ENCODE peak calls at places on chromosome 6, in five cellular contexts. One of them, this sample, is unnamed.

GRCh38 chr6:151847064-151847463 is 39.6 kb downstream of the ESR1 start:
- DNase-seq in GM23248: peak; percentile 63
- DNase-seq in IMR-90: peak; percentile 4
- DNase-seq in astrocyte: peak; percentile 26
- DNase-seq in neural progenitor cell: peak; percentile 66
- DNase-seq in this sample: peak; percentile 86

GRCh38 chr6:169905041-169905807 is 153.8 kb downstream of the ERMARD start:
- DNase-seq in GM23248: peak; percentile 60
- DNase-seq in IMR-90: peak; percentile 23
- DNase-seq in neural progenitor cell: no peak
- DNase-seq in astrocyte: peak; percentile 69
- DNase-seq in this sample: no peak

GRCh38 chr6:127053032-127053908 is 65.2 kb upstream of the RSPO3 start:
- DNase-seq in neural progenitor cell: no peak
- DNase-seq in GM23248: peak; percentile 41
- DNase-seq in astrocyte: peak; percentile 29
- DNase-seq in IMR-90: peak; percentile 19
- DNase-seq in this sample: no peak

GRCh38 chr6:37303891-37304503 is 46.1 kb upstream of the TMEM217 start:
- DNase-seq in IMR-90: peak; percentile 60
- DNase-seq in astrocyte: peak; percentile 29
- DNase-seq in GM23248: peak; percentile 70
- DNase-seq in neural progenitor cell: peak; percentile 20
- DNase-seq in this sample: no peak

GRCh38 chr6:163529605-163530004 is 115.1 kb downstream of the QKI start:
- DNase-seq in GM23248: peak; percentile 93
- DNase-seq in IMR-90: peak; percentile 92
- DNase-seq in neural progenitor cell: no peak
- DNase-seq in astrocyte: peak; percentile 93
- DNase-seq in this sample: no peak

GRCh38 chr6:161152904-161153662 is 120.8 kb downstream of the AGPAT4 start:
- DNase-seq in IMR-90: no peak
- DNase-seq in GM23248: peak; percentile 48
- DNase-seq in astrocyte: no peak
- DNase-seq in neural progenitor cell: no peak
- DNase-seq in this sample: no peak

GRCh38 chr6:6320901-6321300 is 439 bp upstream of the F13A1 start:
- DNase-seq in astrocyte: no peak
- DNase-seq in GM23248: peak; percentile 40
- DNase-seq in IMR-90: no peak
- DNase-seq in neural progenitor cell: peak; percentile 29
- DNase-seq in this sample: peak; percentile 78

GRCh38 chr6:13005994-13006393 is 289.4 kb downstream of the PHACTR1 start:
- DNase-seq in IMR-90: no peak
- DNase-seq in astrocyte: no peak
- DNase-seq in neural progenitor cell: no peak
- DNase-seq in GM23248: no peak
- DNase-seq in this sample: no peak

GRCh38 chr6:33313709-33314514 is at the start of gene TAPBP:
- DNase-seq in IMR-90: peak; percentile 72
- DNase-seq in neural progenitor cell: peak; percentile 50
- DNase-seq in astrocyte: peak; percentile 42
- DNase-seq in GM23248: peak; percentile 75
- DNase-seq in this sample: peak; percentile 82
- H3K9ac ChIP-seq in IMR-90: peak within 1 kb of the TSS; percentile 96
- H3K9ac ChIP-seq in neural progenitor cell: peak within 1 kb of the TSS; percentile 0
- H3K9ac ChIP-seq in astrocyte: peak within 1 kb of the TSS; percentile 89
- H3K9ac ChIP-seq in GM23248: peak within 1 kb of the TSS; percentile 91
- H3K9ac ChIP-seq in this sample: peak within 1 kb of the TSS; percentile 31

GRCh38 chr6:119539066-119539746 is 189.6 kb upstream of the MAN1A1 start:
- DNase-seq in GM23248: no peak
- DNase-seq in astrocyte: no peak
- DNase-seq in IMR-90: no peak
- DNase-seq in neural progenitor cell: no peak
- DNase-seq in this sample: no peak

GRCh38 chr6:119542037-119542436 is 192.5 kb upstream of the MAN1A1 start:
- DNase-seq in neural progenitor cell: no peak
- DNase-seq in astrocyte: no peak
- DNase-seq in IMR-90: no peak
- DNase-seq in GM23248: no peak
- DNase-seq in this sample: no peak

GRCh38 chr6:119543332-119543731 is 193.8 kb upstream of the MAN1A1 start:
- DNase-seq in neural progenitor cell: no peak
- DNase-seq in GM23248: no peak
- DNase-seq in astrocyte: no peak
- DNase-seq in IMR-90: no peak
- DNase-seq in this sample: no peak

GRCh38 chr6:119540417-119540816 is 190.9 kb upstream of the MAN1A1 start:
- DNase-seq in IMR-90: no peak
- DNase-seq in neural progenitor cell: no peak
- DNase-seq in GM23248: no peak
- DNase-seq in astrocyte: no peak
- DNase-seq in this sample: no peak

DNA sequence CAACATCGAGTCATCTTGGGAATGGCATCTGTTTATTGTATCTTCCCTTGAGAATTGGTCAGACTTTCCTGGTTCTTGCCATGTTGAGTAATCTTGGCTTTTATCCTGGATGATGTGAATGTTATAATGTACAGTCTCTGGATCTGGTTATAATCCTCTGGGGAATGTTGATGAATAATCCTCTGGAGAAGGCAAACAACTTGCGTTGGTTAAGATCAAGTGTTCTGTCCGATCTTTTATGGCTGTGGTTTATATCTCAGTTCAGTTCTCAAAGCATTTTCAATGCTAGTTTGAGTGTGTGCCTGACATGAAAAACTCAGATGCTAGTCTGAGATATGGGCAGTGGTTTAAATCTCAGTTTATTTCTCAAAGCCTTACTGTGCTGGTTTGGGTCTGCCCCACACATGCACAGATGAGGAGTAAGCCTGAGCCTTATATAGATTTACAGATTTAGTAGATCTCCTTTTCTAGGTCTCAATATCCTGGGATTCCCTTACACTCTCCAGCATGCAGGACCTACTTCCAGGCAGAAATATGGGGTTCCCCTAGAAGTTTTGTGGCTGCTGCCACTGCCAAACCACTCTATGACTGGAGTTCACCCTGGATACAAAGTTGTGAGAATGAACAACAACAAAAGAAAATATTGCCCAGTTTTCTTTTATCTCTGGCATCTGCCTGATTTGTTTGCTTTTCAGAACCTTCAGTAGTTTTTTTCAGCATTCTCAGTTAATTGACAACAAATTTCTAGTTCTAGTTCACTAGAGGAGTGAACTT is 191.8 kb upstream of the MAN1A1 start:
- DNase-seq in IMR-90: peak; percentile 100
- DNase-seq in neural progenitor cell: no peak
- DNase-seq in GM23248: peak; percentile 98
- DNase-seq in astrocyte: peak; percentile 99
- DNase-seq in this sample: no peak
- H3K27ac ChIP-seq in IMR-90: peak overlapping the region; percentile 85
- H3K27ac ChIP-seq in neural progenitor cell: no peak overlapping the region
- H3K27ac ChIP-seq in GM23248: peak overlapping the region; percentile 93
- H3K27ac ChIP-seq in astrocyte: peak overlapping the region; percentile 88
- H3K27ac ChIP-seq in this sample: no peak overlapping the region

GRCh38 chr6:138971601-138972000 is 16.5 kb downstream of the REPS1 start:
- DNase-seq in IMR-90: peak; percentile 12
- DNase-seq in neural progenitor cell: peak; percentile 61
- DNase-seq in astrocyte: peak; percentile 25
- DNase-seq in GM23248: peak; percentile 59
- DNase-seq in this sample: peak; percentile 67

GRCh38 chr6:138973481-138974140 is 14.4 kb downstream of the REPS1 start:
- DNase-seq in neural progenitor cell: no peak
- DNase-seq in astrocyte: peak; percentile 70
- DNase-seq in GM23248: peak; percentile 64
- DNase-seq in IMR-90: peak; percentile 67
- DNase-seq in this sample: no peak

GRCh38 chr6:138970159-138970558 is 17.9 kb downstream of the REPS1 start:
- DNase-seq in neural progenitor cell: no peak
- DNase-seq in GM23248: peak; percentile 36
- DNase-seq in astrocyte: no peak
- DNase-seq in IMR-90: no peak
- DNase-seq in this sample: no peak

GRCh38 chr6:138972226-138972665 is 15.8 kb downstream of the REPS1 start:
- DNase-seq in GM23248: peak; percentile 51
- DNase-seq in neural progenitor cell: no peak
- DNase-seq in astrocyte: peak; percentile 60
- DNase-seq in IMR-90: peak; percentile 53
- DNase-seq in this sample: no peak

DNA sequence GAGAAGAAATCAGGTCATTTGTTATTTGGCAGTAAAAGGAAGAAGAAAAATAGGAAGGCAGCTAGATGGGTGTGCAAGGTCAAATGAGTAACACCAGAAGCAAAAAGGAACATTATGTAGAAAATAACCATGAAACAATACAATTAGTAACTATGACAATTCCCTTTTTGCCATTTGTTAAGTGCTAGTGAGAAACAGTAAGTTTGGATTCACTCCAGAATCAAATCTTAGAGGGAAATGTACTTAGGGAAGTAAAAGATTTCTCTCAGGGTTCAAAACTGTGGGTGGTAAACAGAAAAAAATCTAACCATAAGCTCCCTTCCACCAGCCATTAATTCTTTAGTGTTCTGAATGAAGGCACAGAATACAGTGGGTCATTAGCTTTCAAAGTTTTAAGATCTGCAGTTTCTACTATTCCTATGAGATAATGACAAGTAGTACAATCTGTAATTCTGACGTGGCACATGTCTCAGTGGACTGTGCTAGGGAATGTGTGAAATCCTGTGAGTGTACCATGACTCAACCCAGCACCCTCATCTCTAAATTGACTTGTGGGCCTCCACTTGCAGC is 17.1 kb downstream of the REPS1 start:
- DNase-seq in astrocyte: peak; percentile 96
- DNase-seq in GM23248: peak; percentile 97
- DNase-seq in neural progenitor cell: no peak
- DNase-seq in IMR-90: peak; percentile 95
- DNase-seq in this sample: no peak
- H3K9ac ChIP-seq in astrocyte: peak overlapping the region; percentile 70
- H3K9ac ChIP-seq in GM23248: peak overlapping the region; percentile 69
- H3K9ac ChIP-seq in neural progenitor cell: no peak overlapping the region
- H3K9ac ChIP-seq in IMR-90: no peak overlapping the region
- H3K9ac ChIP-seq in this sample: no peak overlapping the region

GRCh38 chr6:146357578-146358340 is 185.9 kb upstream of the RAB32 start:
- DNase-seq in neural progenitor cell: no peak
- DNase-seq in astrocyte: peak; percentile 98
- DNase-seq in IMR-90: peak; percentile 27
- DNase-seq in GM23248: peak; percentile 90
- DNase-seq in this sample: no peak
- H3K27ac ChIP-seq in neural progenitor cell: no peak overlapping the region
- H3K27ac ChIP-seq in astrocyte: peak overlapping the region; percentile 92
- H3K27ac ChIP-seq in IMR-90: no peak overlapping the region
- H3K27ac ChIP-seq in GM23248: peak overlapping the region; percentile 92
- H3K27ac ChIP-seq in this sample: no peak overlapping the region

DNA sequence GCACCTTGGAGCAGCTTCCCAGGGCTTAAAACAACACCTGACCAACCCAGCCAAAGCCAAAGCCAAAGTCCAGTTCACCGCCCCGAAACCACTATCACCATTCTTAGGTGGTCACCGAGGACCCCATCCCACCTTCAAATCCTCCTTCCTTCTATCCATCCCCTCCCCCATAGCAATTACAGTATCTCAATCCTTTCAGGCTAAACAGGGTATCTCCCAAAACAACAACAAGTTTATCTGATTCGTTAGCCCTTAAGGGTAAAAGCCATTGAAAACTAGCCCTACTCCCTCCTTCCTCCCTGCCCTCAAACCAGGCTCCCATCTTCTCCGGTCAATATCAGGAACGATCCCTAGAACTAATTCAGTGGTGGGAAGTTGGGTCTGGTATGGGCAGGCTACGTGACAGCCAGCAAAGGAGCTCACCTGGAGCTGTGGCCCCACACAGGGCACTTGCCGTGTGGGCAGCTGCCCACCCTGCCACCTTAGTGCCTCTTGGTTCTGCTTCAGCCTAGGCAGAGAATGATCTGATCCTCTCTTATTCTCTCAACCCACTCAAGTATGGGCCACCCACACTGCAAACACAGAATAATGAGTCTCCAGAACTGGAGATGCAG is 2.0 kb downstream of the ARHGAP18 start:
- DNase-seq in astrocyte: no peak
- DNase-seq in IMR-90: no peak
- DNase-seq in neural progenitor cell: no peak
- DNase-seq in GM23248: no peak
- DNase-seq in this sample: no peak
- H3K9ac ChIP-seq in astrocyte: peak overlapping the region; percentile 84
- H3K9ac ChIP-seq in IMR-90: no peak overlapping the region
- H3K9ac ChIP-seq in neural progenitor cell: no peak overlapping the region
- H3K9ac ChIP-seq in GM23248: peak overlapping the region; percentile 82
- H3K9ac ChIP-seq in this sample: no peak overlapping the region

GRCh38 chr6:117481926-117482239 is 591 bp upstream of the DCBLD1 start:
- DNase-seq in GM23248: no peak
- DNase-seq in IMR-90: no peak
- DNase-seq in astrocyte: no peak
- DNase-seq in neural progenitor cell: peak; percentile 8
- DNase-seq in this sample: no peak

GRCh38 chr6:117478853-117479231 is 3.6 kb upstream of the DCBLD1 start:
- DNase-seq in astrocyte: no peak
- DNase-seq in neural progenitor cell: no peak
- DNase-seq in IMR-90: no peak
- DNase-seq in GM23248: no peak
- DNase-seq in this sample: no peak

GRCh38 chr6:117481278-117481925 is 1.1 kb upstream of the DCBLD1 start:
- DNase-seq in GM23248: no peak
- DNase-seq in astrocyte: no peak
- DNase-seq in IMR-90: no peak
- DNase-seq in neural progenitor cell: peak; percentile 28
- DNase-seq in this sample: peak; percentile 62

GRCh38 chr6:117482240-117483003 is at the start of gene DCBLD1:
- DNase-seq in IMR-90: peak; percentile 70
- DNase-seq in neural progenitor cell: peak; percentile 88
- DNase-seq in astrocyte: peak; percentile 58
- DNase-seq in GM23248: peak; percentile 96
- DNase-seq in this sample: peak; percentile 92

GRCh38 chr6:117480651-117481050 is 1.8 kb upstream of the DCBLD1 start:
- DNase-seq in GM23248: no peak
- DNase-seq in astrocyte: no peak
- DNase-seq in IMR-90: no peak
- DNase-seq in neural progenitor cell: no peak
- DNase-seq in this sample: no peak
- H3K27ac ChIP-seq in GM23248: no peak overlapping the region
- H3K27ac ChIP-seq in astrocyte: no peak overlapping the region
- H3K27ac ChIP-seq in IMR-90: no peak overlapping the region
- H3K27ac ChIP-seq in neural progenitor cell: no peak overlapping the region
- H3K27ac ChIP-seq in this sample: no peak overlapping the region

GRCh38 chr6:36296240-36296639 is 26.4 kb downstream of the PNPLA1 start:
- DNase-seq in IMR-90: peak; percentile 4
- DNase-seq in neural progenitor cell: no peak
- DNase-seq in astrocyte: no peak
- DNase-seq in GM23248: peak; percentile 83
- DNase-seq in this sample: no peak
- H3K9ac ChIP-seq in IMR-90: no peak overlapping the region
- H3K9ac ChIP-seq in neural progenitor cell: no peak overlapping the region
- H3K9ac ChIP-seq in astrocyte: no peak overlapping the region
- H3K9ac ChIP-seq in GM23248: peak overlapping the region; percentile 53
- H3K9ac ChIP-seq in this sample: no peak overlapping the region

DNA sequence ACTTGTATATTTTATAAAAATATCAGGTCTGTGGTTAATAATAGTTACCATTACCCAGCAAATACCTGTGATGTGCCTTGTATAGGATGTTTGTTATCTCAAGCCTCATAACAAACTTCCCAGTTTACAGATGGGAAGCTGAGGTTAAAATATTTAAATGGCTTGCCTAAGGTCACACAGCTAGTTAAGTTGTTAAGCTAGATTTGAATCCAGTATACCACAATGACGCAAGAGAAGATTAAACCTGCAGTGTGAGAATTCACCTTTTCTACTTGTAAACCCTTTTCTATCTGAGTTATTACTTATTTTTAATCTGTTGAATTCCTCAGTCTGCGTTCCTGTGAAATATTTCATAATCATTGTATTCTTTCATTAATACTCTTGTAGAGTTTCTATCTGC is 4.9 kb downstream of the DSP start:
- DNase-seq in neural progenitor cell: no peak
- DNase-seq in IMR-90: no peak
- DNase-seq in GM23248: no peak
- DNase-seq in astrocyte: no peak
- DNase-seq in this sample: no peak
- H3K27ac ChIP-seq in neural progenitor cell: no peak overlapping the region
- H3K27ac ChIP-seq in IMR-90: no peak overlapping the region
- H3K27ac ChIP-seq in GM23248: no peak overlapping the region
- H3K27ac ChIP-seq in astrocyte: no peak overlapping the region
- H3K27ac ChIP-seq in this sample: no peak overlapping the region